ENCODE peak calls at places on chromosomes 2 and 18, in nine cellular contexts. Y is heart right ventricle, Q is brain microvascular endothelial cell, J is endothelial cell of umbilical vein, C is HCT116, K is H1, L is IMR-90, F is right lobe of liver, I is tibial artery. P is an unnamed sample.

GRCh38 chr2:121338281-121338680 is 53.3 kb upstream of the TFCP2L1 start:
- DNase-seq in Y (no peak), Q (no peak), J (no peak), C (no peak), K (peak; percentile 75), L (no peak), F (no peak), I (no peak), P (no peak)

GRCh38 chr18:51278045-51278649 is 80.7 kb upstream of the MEX3C start:
- DNase-seq in Y (no peak), Q (peak; percentile 38), J (no peak), C (peak; percentile 57), K (peak; percentile 92), L (no peak), F (peak; percentile 60), I (no peak), P (peak; percentile 48)

GRCh38 chr18:4106407-4107033 is 348.6 kb downstream of the DLGAP1 start:
- DNase-seq in Y (peak; percentile 47), Q (peak; percentile 57), J (peak; percentile 58), C (peak; percentile 42), K (peak; percentile 88), L (peak; percentile 52), F (peak; percentile 59), I (peak; percentile 82), P (peak; percentile 40)

GRCh38 chr2:98518106-98518505 is 73.4 kb downstream of the INPP4A start:
- DNase-seq in Y (peak; percentile 34), Q (no peak), J (peak; percentile 65), C (no peak), K (no peak), L (no peak), F (no peak), I (no peak), P (no peak)

GRCh38 chr2:70388813-70389212 is 86.9 kb upstream of the FAM136A start:
- DNase-seq in Y (no peak), Q (no peak), J (no peak), C (no peak), K (no peak), L (no peak), F (no peak), I (no peak), P (no peak)

GRCh38 chr2:177646791-177647190 is 254.2 kb downstream of the AGPS start:
- DNase-seq in Y (no peak), Q (no peak), J (no peak), C (no peak), K (no peak), L (no peak), F (no peak), I (no peak), P (no peak)

GRCh38 chr18:13568443-13569392 is 157.6 kb downstream of the FAM210A start:
- DNase-seq in Y (no peak), Q (no peak), J (no peak), C (no peak), K (no peak), L (no peak), F (no peak), I (no peak), P (no peak)

GRCh38 chr2:171271380-171271779 is 110.7 kb upstream of the TLK1 start:
- DNase-seq in Y (no peak), Q (no peak), J (no peak), C (no peak), K (no peak), L (no peak), F (no peak), I (no peak), P (no peak)

DNA sequence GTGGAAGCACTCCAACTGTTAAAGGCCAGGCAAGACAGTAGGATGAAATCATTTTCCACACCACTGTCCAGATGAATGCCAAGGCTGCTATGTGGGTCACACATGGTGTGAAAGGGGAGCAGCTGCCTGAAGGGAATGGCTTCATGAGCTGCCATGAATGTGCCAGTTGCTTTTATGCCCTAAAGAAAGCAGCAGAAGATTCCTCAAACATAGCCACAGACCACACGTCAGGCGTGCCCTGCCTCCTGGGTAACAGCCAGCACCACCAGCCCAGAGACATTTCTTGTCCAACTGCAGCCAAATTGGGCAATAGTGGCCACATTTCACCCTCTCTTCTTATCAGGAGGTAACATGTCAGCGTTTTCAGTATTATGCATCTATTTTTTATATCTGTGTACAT is 130.2 kb downstream of the MTCL1 start:
- DNase-seq in Y (no peak), Q (no peak), J (no peak), C (no peak), K (no peak), L (peak; percentile 41), F (peak; percentile 67), I (no peak), P (no peak)
- H3K4me3 ChIP-seq in Y (no peak overlapping the region), Q (no peak overlapping the region), J (no peak overlapping the region), C (no peak overlapping the region), K (no peak overlapping the region), L (no peak overlapping the region), F (no peak overlapping the region), I (no peak overlapping the region), P (no peak overlapping the region)

GRCh38 chr2:193584522-193584938 is 1389.8 kb upstream of the TMEFF2 start:
- DNase-seq in Y (no peak), Q (peak; percentile 11), J (peak; percentile 16), C (peak; percentile 15), K (peak; percentile 51), L (peak; percentile 1), F (no peak), I (no peak), P (peak; percentile 53)
- TF ChIP-seq CTCF in Y (no peak), Q (peak; percentile 72), J (peak; percentile 18), C (peak; percentile 20), K (peak; percentile 64), L (no peak), F (peak; percentile 74), I (no peak), P (peak; percentile 87)

GRCh38 chr2:156329031-156329921 is 3.2 kb downstream of the NR4A2 start:
- DNase-seq in Y (no peak), Q (no peak), J (no peak), C (no peak), K (peak; percentile 82), L (no peak), F (peak; percentile 57), I (no peak), P (no peak)

GRCh38 chr2:156332452-156333273 is at the start of gene NR4A2:
- DNase-seq in Y (peak; percentile 91), Q (peak; percentile 84), J (peak; percentile 87), C (peak; percentile 96), K (peak; percentile 86), L (peak; percentile 92), F (peak; percentile 96), I (peak; percentile 92), P (peak; percentile 64)

GRCh38 chr2:156327835-156328401 is 4.6 kb downstream of the NR4A2 start:
- DNase-seq in Y (no peak), Q (no peak), J (no peak), C (no peak), K (peak; percentile 64), L (no peak), F (peak; percentile 53), I (no peak), P (no peak)

GRCh38 chr2:156331572-156332451 is 709 bp downstream of the NR4A2 start:
- DNase-seq in Y (peak; percentile 71), Q (peak; percentile 83), J (peak; percentile 83), C (no peak), K (no peak), L (peak; percentile 77), F (peak; percentile 73), I (peak; percentile 87), P (no peak)

DNA sequence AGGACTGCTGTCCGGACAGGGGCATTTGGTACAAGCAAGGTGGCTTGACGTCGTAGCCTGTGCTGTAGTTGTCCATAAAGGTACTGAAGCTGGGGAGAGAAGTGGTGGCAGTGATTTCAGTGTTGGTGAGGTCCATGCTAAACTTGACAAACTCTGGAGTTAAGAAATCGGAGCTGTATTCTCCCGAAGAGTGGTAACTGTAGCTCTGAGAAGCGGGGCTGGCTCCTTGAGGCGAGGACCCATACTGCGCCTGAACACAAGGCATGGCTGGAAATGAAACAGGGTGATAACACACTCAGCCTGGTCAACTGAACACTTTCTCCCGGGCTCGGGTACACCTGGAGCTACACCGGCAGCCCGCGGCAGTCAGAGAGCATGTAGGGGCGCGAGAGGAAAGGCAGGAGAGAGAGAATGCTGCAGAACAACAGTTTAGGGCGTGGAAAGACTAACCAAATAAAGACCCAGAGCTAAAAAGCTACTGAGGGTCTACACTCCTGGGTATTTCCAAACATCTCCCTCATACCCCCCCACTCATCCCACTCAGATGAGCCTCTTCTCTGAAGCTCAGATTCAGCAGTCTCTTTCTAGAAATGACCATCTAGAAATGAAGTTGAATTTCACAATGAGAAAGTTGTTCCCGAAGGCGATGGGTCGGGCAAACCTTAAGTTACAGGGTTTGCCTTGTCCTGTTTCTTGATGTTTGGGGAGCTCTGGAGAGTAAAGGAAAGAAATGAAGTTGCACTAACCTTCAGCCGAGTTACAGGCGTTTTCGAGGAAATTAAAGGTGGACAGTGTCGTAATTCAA is 2.4 kb downstream of the NR4A2 start:
- DNase-seq in Y (no peak), Q (no peak), J (no peak), C (no peak), K (peak; percentile 54), L (no peak), F (no peak), I (no peak), P (no peak)
- H3K27me3 ChIP-seq in Y (peaks cover 44% of the 10 kb centered on the region), Q (peaks cover 6% of the 10 kb centered on the region), J (peaks cover 11% of the 10 kb centered on the region), C (no peaks in the 10 kb centered on the region), K (peaks cover 86% of the 10 kb centered on the region), L (no peaks in the 10 kb centered on the region), F (no peaks in the 10 kb centered on the region), I (no peaks in the 10 kb centered on the region), P (no peaks in the 10 kb centered on the region)

GRCh38 chr2:215437614-215438013 is 1.7 kb upstream of the FN1 start:
- DNase-seq in Y (no peak), Q (no peak), J (no peak), C (no peak), K (no peak), L (no peak), F (no peak), I (no peak), P (no peak)
- H3K4me3 ChIP-seq in Y (no peak overlapping the region), Q (peak overlapping the region; percentile 57), J (peak overlapping the region; percentile 92), C (no peak overlapping the region), K (peak overlapping the region; percentile 99), L (no peak overlapping the region), F (no peak overlapping the region), I (peak overlapping the region; percentile 89), P (no peak overlapping the region)

GRCh38 chr2:179991344-179991743 is 15.8 kb downstream of the CWC22 start:
- DNase-seq in Y (no peak), Q (peak; percentile 4), J (no peak), C (no peak), K (no peak), L (no peak), F (no peak), I (no peak), P (no peak)

GRCh38 chr2:179990676-179991317 is 16.3 kb downstream of the CWC22 start:
- DNase-seq in Y (no peak), Q (no peak), J (no peak), C (no peak), K (no peak), L (no peak), F (no peak), I (no peak), P (no peak)

GRCh38 chr2:180000434-180000833 is 6.7 kb downstream of the CWC22 start:
- DNase-seq in Y (no peak), Q (no peak), J (no peak), C (no peak), K (no peak), L (peak; percentile 36), F (no peak), I (no peak), P (no peak)

GRCh38 chr2:180001726-180002125 is 5.4 kb downstream of the CWC22 start:
- DNase-seq in Y (no peak), Q (no peak), J (no peak), C (no peak), K (no peak), L (no peak), F (no peak), I (no peak), P (no peak)

GRCh38 chr2:179995735-179996134 is 11.4 kb downstream of the CWC22 start:
- DNase-seq in Y (no peak), Q (no peak), J (no peak), C (no peak), K (no peak), L (no peak), F (no peak), I (no peak), P (no peak)
- TF ChIP-seq CTCF in Y (no peak), Q (no peak), J (no peak), C (no peak), K (no peak), L (no peak), F (no peak), I (no peak), P (no peak)

P was measured in BE2C.